ENCODE peak calls at places on chromosomes 6 and 20, in seven cellular contexts. One of them, this sample, is unnamed.

GRCh38 chr20:50374541-50375078 is 135.6 kb upstream of the PTPN1 start:
- DNase-seq in A549: no peak
- DNase-seq in NB4: no peak
- DNase-seq in heart left ventricle: no peak
- DNase-seq in CD8-positive, alpha-beta T cell: no peak
- DNase-seq in IMR-90: no peak
- DNase-seq in brain microvascular endothelial cell: no peak
- DNase-seq in this sample: no peak

GRCh38 chr6:37717836-37718251 is 20.2 kb upstream of the MDGA1 start:
- DNase-seq in A549: no peak
- DNase-seq in NB4: no peak
- DNase-seq in heart left ventricle: no peak
- DNase-seq in CD8-positive, alpha-beta T cell: no peak
- DNase-seq in IMR-90: peak; percentile 83
- DNase-seq in brain microvascular endothelial cell: peak; percentile 76
- DNase-seq in this sample: peak; percentile 83

GRCh38 chr6:157063176-157063934 is 260.0 kb downstream of the TMEM242 start:
- DNase-seq in A549: no peak
- DNase-seq in NB4: no peak
- DNase-seq in heart left ventricle: no peak
- DNase-seq in CD8-positive, alpha-beta T cell: no peak
- DNase-seq in IMR-90: no peak
- DNase-seq in brain microvascular endothelial cell: no peak
- DNase-seq in this sample: no peak

GRCh38 chr20:44765091-44765490 is 19.4 kb downstream of the KCNK15 start:
- DNase-seq in A549: no peak
- DNase-seq in NB4: no peak
- DNase-seq in heart left ventricle: no peak
- DNase-seq in CD8-positive, alpha-beta T cell: no peak
- DNase-seq in IMR-90: no peak
- DNase-seq in brain microvascular endothelial cell: no peak
- DNase-seq in this sample: no peak

GRCh38 chr20:35302421-35303335 is 10.5 kb upstream of the FAM83C start:
- DNase-seq in A549: no peak
- DNase-seq in NB4: no peak
- DNase-seq in heart left ventricle: no peak
- DNase-seq in CD8-positive, alpha-beta T cell: no peak
- DNase-seq in IMR-90: peak; percentile 88
- DNase-seq in brain microvascular endothelial cell: peak; percentile 45
- DNase-seq in this sample: no peak

GRCh38 chr20:43736588-43737091 is 9.8 kb upstream of the GTSF1L start:
- DNase-seq in A549: no peak
- DNase-seq in NB4: peak; percentile 49
- DNase-seq in heart left ventricle: no peak
- DNase-seq in CD8-positive, alpha-beta T cell: no peak
- DNase-seq in IMR-90: peak; percentile 10
- DNase-seq in brain microvascular endothelial cell: no peak
- DNase-seq in this sample: no peak

GRCh38 chr6:52417675-52418111 is 2.4 kb upstream of the EFHC1 start:
- DNase-seq in A549: no peak
- DNase-seq in NB4: no peak
- DNase-seq in heart left ventricle: no peak
- DNase-seq in CD8-positive, alpha-beta T cell: no peak
- DNase-seq in IMR-90: peak; percentile 68
- DNase-seq in brain microvascular endothelial cell: peak; percentile 69
- DNase-seq in this sample: peak; percentile 94

GRCh38 chr20:33273117-33273851 is 9.7 kb upstream of the BPIFB1 start:
- DNase-seq in A549: no peak
- DNase-seq in NB4: no peak
- DNase-seq in heart left ventricle: no peak
- DNase-seq in CD8-positive, alpha-beta T cell: no peak
- DNase-seq in IMR-90: no peak
- DNase-seq in brain microvascular endothelial cell: no peak
- DNase-seq in this sample: no peak

GRCh38 chr6:22328499-22328898 is 31.7 kb upstream of the PRL start:
- DNase-seq in A549: no peak
- DNase-seq in NB4: no peak
- DNase-seq in heart left ventricle: no peak
- DNase-seq in CD8-positive, alpha-beta T cell: no peak
- DNase-seq in IMR-90: no peak
- DNase-seq in brain microvascular endothelial cell: no peak
- DNase-seq in this sample: no peak

GRCh38 chr6:105196076-105196475 is 16.3 kb upstream of the POPDC3 start:
- DNase-seq in A549: no peak
- DNase-seq in NB4: no peak
- DNase-seq in heart left ventricle: no peak
- DNase-seq in CD8-positive, alpha-beta T cell: no peak
- DNase-seq in IMR-90: peak; percentile 39
- DNase-seq in brain microvascular endothelial cell: no peak
- DNase-seq in this sample: no peak

GRCh38 chr6:165186041-165186440 is 123.4 kb downstream of the C6orf118 start:
- DNase-seq in A549: no peak
- DNase-seq in NB4: peak; percentile 90
- DNase-seq in heart left ventricle: no peak
- DNase-seq in CD8-positive, alpha-beta T cell: no peak
- DNase-seq in IMR-90: no peak
- DNase-seq in brain microvascular endothelial cell: no peak
- DNase-seq in this sample: peak; percentile 5

GRCh38 chr6:139927236-139927635 is 552.8 kb upstream of the CITED2 start:
- DNase-seq in A549: no peak
- DNase-seq in NB4: peak; percentile 48
- DNase-seq in heart left ventricle: no peak
- DNase-seq in CD8-positive, alpha-beta T cell: no peak
- DNase-seq in IMR-90: peak; percentile 93
- DNase-seq in brain microvascular endothelial cell: peak; percentile 71
- DNase-seq in this sample: peak; percentile 96
- TF ChIP-seq CTCF in A549: no peak
- TF ChIP-seq CTCF in NB4: peak; percentile 26
- TF ChIP-seq CTCF in heart left ventricle: no peak
- TF ChIP-seq CTCF in CD8-positive, alpha-beta T cell: no peak
- TF ChIP-seq CTCF in IMR-90: peak; percentile 60
- TF ChIP-seq CTCF in brain microvascular endothelial cell: peak; percentile 61
- TF ChIP-seq CTCF in this sample: peak; percentile 58

DNA sequence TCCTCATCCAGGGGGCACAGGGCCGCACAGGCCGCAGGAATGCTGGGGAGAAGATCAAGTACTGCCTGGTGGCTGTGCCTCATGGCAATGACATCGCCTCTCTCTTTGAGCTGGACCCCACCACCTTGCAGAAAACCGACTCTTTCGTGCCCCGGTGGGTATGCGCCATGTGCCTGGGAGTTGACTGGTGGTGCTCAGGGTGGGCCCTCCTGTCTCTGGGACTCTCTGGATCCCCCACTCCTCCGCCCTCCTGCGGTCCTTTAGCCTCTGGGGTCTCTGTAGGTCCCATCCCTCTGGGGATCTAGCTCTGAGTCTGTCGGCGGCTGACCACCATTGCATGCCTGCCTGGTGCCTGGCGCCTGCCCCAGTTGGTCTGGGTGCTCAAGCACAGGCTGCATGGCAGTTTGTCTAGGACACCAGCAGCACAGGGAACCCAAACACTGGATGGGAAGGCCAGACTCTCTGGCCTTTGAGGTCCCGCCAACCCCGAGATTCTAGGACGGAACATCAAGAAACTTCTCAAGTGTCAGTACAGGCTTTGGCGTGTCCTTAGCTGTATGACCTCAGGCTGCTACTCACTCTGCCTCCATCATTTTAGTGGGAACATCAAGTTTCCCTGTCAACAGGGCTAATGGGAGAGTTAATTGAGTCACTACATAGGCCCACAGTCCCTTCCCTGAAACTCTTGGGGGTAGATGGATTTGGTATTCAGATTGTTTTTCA is 42.8 kb downstream of the ITPR3 start:
- DNase-seq in A549: no peak
- DNase-seq in NB4: no peak
- DNase-seq in heart left ventricle: peak; percentile 51
- DNase-seq in CD8-positive, alpha-beta T cell: no peak
- DNase-seq in IMR-90: no peak
- DNase-seq in brain microvascular endothelial cell: no peak
- DNase-seq in this sample: no peak
- H3K4me3 ChIP-seq in A549: no peak overlapping the region
- H3K4me3 ChIP-seq in NB4: no peak overlapping the region
- H3K4me3 ChIP-seq in heart left ventricle: no peak overlapping the region
- H3K4me3 ChIP-seq in CD8-positive, alpha-beta T cell: no peak overlapping the region
- H3K4me3 ChIP-seq in IMR-90: no peak overlapping the region
- H3K4me3 ChIP-seq in brain microvascular endothelial cell: no peak overlapping the region
- H3K4me3 ChIP-seq in this sample: no peak overlapping the region

DNA sequence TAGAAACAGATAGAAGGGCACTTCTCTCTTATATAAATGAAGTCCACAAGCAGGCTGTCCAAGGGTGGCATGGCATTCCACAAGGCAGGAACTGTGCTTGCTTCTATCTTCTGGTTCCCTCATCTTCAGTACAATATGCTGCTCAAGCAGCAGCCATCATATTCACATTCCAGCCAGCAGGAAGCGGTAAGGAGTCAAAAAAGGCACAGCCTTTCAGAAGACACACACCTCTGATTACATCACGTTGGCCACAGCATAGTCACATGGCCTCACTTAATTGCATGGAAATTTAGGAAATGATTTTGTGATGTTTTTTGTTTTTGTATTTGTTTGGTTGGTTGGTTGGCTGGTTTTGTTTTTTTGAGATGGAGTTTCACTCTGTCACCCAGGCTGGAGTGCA is 19.0 kb downstream of the REM1 start:
- DNase-seq in A549: peak; percentile 43
- DNase-seq in NB4: peak; percentile 44
- DNase-seq in heart left ventricle: no peak
- DNase-seq in CD8-positive, alpha-beta T cell: no peak
- DNase-seq in IMR-90: peak; percentile 41
- DNase-seq in brain microvascular endothelial cell: no peak
- DNase-seq in this sample: peak; percentile 55
- TF ChIP-seq CTCF in A549: peak; percentile 21
- TF ChIP-seq CTCF in NB4: peak; percentile 40
- TF ChIP-seq CTCF in heart left ventricle: no peak
- TF ChIP-seq CTCF in CD8-positive, alpha-beta T cell: no peak
- TF ChIP-seq CTCF in IMR-90: peak; percentile 49
- TF ChIP-seq CTCF in brain microvascular endothelial cell: peak; percentile 62
- TF ChIP-seq CTCF in this sample: peak; percentile 55

GRCh38 chr6:39296745-39297640 is 17.2 kb downstream of the KCNK17 start:
- DNase-seq in A549: no peak
- DNase-seq in NB4: no peak
- DNase-seq in heart left ventricle: peak; percentile 70
- DNase-seq in CD8-positive, alpha-beta T cell: no peak
- DNase-seq in IMR-90: peak; percentile 26
- DNase-seq in brain microvascular endothelial cell: peak; percentile 13
- DNase-seq in this sample: peak; percentile 66

GRCh38 chr6:39294133-39294532 is 20.1 kb downstream of the KCNK17 start:
- DNase-seq in A549: no peak
- DNase-seq in NB4: no peak
- DNase-seq in heart left ventricle: no peak
- DNase-seq in CD8-positive, alpha-beta T cell: no peak
- DNase-seq in IMR-90: no peak
- DNase-seq in brain microvascular endothelial cell: no peak
- DNase-seq in this sample: no peak

GRCh38 chr6:39295538-39295937 is 18.7 kb downstream of the KCNK17 start:
- DNase-seq in A549: no peak
- DNase-seq in NB4: no peak
- DNase-seq in heart left ventricle: no peak
- DNase-seq in CD8-positive, alpha-beta T cell: no peak
- DNase-seq in IMR-90: no peak
- DNase-seq in brain microvascular endothelial cell: no peak
- DNase-seq in this sample: peak; percentile 18

GRCh38 chr6:39292637-39293036 is 21.6 kb downstream of the KCNK17 start:
- DNase-seq in A549: no peak
- DNase-seq in NB4: no peak
- DNase-seq in heart left ventricle: no peak
- DNase-seq in CD8-positive, alpha-beta T cell: no peak
- DNase-seq in IMR-90: no peak
- DNase-seq in brain microvascular endothelial cell: no peak
- DNase-seq in this sample: no peak

DNA sequence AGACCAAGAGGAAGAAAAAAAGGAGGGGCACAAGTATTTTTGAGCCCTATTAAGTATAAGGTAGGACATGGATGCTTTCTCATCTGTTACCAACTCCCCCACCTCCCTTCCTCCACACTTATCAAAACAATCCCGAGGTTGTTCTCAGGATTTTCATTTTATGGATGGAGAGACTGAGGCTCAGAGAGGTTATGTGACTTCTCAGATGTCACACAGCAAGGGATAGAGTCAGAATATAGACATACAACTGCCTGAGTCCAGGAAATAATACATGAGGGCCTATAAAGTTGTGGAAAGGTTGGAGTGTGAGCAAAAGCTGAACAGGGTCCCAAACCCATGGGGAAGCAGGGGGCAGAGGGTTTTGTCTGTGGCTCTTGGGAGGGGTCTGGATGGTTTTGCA is 19.3 kb downstream of the KCNK17 start:
- DNase-seq in A549: no peak
- DNase-seq in NB4: no peak
- DNase-seq in heart left ventricle: no peak
- DNase-seq in CD8-positive, alpha-beta T cell: no peak
- DNase-seq in IMR-90: no peak
- DNase-seq in brain microvascular endothelial cell: no peak
- DNase-seq in this sample: no peak
- H3K4me3 ChIP-seq in A549: no peak overlapping the region
- H3K4me3 ChIP-seq in NB4: no peak overlapping the region
- H3K4me3 ChIP-seq in heart left ventricle: no peak overlapping the region
- H3K4me3 ChIP-seq in CD8-positive, alpha-beta T cell: no peak overlapping the region
- H3K4me3 ChIP-seq in IMR-90: no peak overlapping the region
- H3K4me3 ChIP-seq in brain microvascular endothelial cell: no peak overlapping the region
- H3K4me3 ChIP-seq in this sample: no peak overlapping the region

DNA sequence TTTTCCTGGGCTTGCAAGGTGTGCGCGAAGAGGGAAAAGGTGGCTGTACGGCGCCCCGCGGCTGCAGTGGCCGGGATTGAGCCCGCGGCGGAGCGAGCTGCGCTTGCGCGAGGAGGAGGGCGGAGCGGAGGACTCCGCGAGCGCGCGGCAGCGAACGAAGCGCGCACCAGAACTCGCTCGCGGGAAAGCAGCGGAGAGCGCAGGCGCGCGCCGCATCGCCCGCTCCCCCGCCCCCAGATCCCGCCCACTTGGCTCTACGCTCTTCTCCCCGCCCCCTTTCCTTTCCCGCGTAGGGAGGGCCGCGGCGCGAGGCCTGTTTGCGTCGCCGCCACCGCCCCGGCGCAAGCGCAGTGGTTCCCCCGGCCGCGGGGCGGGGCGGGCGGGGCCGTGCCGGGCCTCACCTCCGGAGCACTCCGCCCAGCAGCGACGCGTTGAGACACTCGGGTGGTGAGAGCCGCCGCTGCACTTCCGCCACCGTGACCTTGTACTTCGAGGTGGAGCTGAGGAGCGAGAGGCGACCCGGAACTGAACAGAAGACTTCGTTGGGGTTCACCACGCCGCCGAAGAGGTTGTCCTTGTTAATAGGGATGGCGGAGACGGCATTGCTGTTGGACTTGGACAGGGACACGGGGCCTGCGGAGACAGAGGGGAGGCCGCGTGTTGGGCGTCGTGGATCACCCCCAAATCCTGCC is 10.6 kb downstream of the TFAP2A start:
- DNase-seq in A549: peak; percentile 79
- DNase-seq in NB4: peak; percentile 99
- DNase-seq in heart left ventricle: peak; percentile 91
- DNase-seq in CD8-positive, alpha-beta T cell: peak; percentile 77
- DNase-seq in IMR-90: peak; percentile 90
- DNase-seq in brain microvascular endothelial cell: peak; percentile 89
- DNase-seq in this sample: peak; percentile 94
- TF ChIP-seq CTCF in A549: peak; percentile 47
- TF ChIP-seq CTCF in NB4: peak; percentile 26
- TF ChIP-seq CTCF in heart left ventricle: no peak
- TF ChIP-seq CTCF in CD8-positive, alpha-beta T cell: no peak
- TF ChIP-seq CTCF in IMR-90: peak; percentile 48
- TF ChIP-seq CTCF in brain microvascular endothelial cell: peak; percentile 51
- TF ChIP-seq CTCF in this sample: peak; percentile 58

GRCh38 chr20:58854638-58855471 is 2.3 kb downstream of the GNAS start:
- DNase-seq in A549: no peak
- DNase-seq in NB4: no peak
- DNase-seq in heart left ventricle: no peak
- DNase-seq in CD8-positive, alpha-beta T cell: no peak
- DNase-seq in IMR-90: no peak
- DNase-seq in brain microvascular endothelial cell: no peak
- DNase-seq in this sample: no peak
- H3K4me3 ChIP-seq in A549: no peak overlapping the region
- H3K4me3 ChIP-seq in NB4: no peak overlapping the region
- H3K4me3 ChIP-seq in heart left ventricle: peak overlapping the region; percentile 18
- H3K4me3 ChIP-seq in CD8-positive, alpha-beta T cell: peak overlapping the region; percentile 30
- H3K4me3 ChIP-seq in IMR-90: peak overlapping the region; percentile 20
- H3K4me3 ChIP-seq in brain microvascular endothelial cell: peak overlapping the region; percentile 20
- H3K4me3 ChIP-seq in this sample: peak overlapping the region; percentile 17